ENCODE peak calls at places on chromosomes 16 and 17, in seven cellular contexts. One of them, this sample, is unnamed.

GRCh38 chr16:66093217-66093616 is 273.3 kb upstream of the CDH5 start:
- DNase-seq in MM.1S: no peak
- DNase-seq in cardiac muscle cell: no peak
- DNase-seq in heart right ventricle: no peak
- DNase-seq in uterus: no peak
- DNase-seq in prostate gland: no peak
- DNase-seq in lower lobe of right lung: no peak
- DNase-seq in this sample: no peak

GRCh38 chr17:64163468-64163867 is 33.5 kb upstream of the ERN1 start:
- DNase-seq in lower lobe of right lung: no peak
- DNase-seq in uterus: no peak
- DNase-seq in cardiac muscle cell: no peak
- DNase-seq in MM.1S: no peak
- DNase-seq in heart right ventricle: no peak
- DNase-seq in prostate gland: no peak
- DNase-seq in this sample: no peak

GRCh38 chr17:67059372-67059771 is 15.0 kb downstream of the CACNG1 start:
- DNase-seq in cardiac muscle cell: no peak
- DNase-seq in uterus: no peak
- DNase-seq in lower lobe of right lung: no peak
- DNase-seq in prostate gland: no peak
- DNase-seq in heart right ventricle: no peak
- DNase-seq in MM.1S: no peak
- DNase-seq in this sample: no peak

GRCh38 chr17:75404739-75405364 is 626 bp downstream of the GRB2 start:
- DNase-seq in lower lobe of right lung: no peak
- DNase-seq in MM.1S: peak; percentile 55
- DNase-seq in uterus: peak; percentile 43
- DNase-seq in heart right ventricle: peak; percentile 40
- DNase-seq in prostate gland: no peak
- DNase-seq in cardiac muscle cell: peak; percentile 61
- DNase-seq in this sample: no peak

GRCh38 chr16:89922477-89922883 is 662 bp upstream of the TUBB3 start:
- DNase-seq in MM.1S: no peak
- DNase-seq in lower lobe of right lung: no peak
- DNase-seq in heart right ventricle: peak; percentile 68
- DNase-seq in prostate gland: no peak
- DNase-seq in cardiac muscle cell: peak; percentile 30
- DNase-seq in uterus: peak; percentile 69
- DNase-seq in this sample: peak; percentile 72

GRCh38 chr17:28725166-28725659 is 820 bp downstream of the TLCD1 start:
- DNase-seq in cardiac muscle cell: no peak
- DNase-seq in heart right ventricle: no peak
- DNase-seq in uterus: no peak
- DNase-seq in MM.1S: peak; percentile 54
- DNase-seq in prostate gland: no peak
- DNase-seq in lower lobe of right lung: no peak
- DNase-seq in this sample: no peak

GRCh38 chr17:73827627-73828241 is 183.5 kb upstream of the SDK2 start:
- DNase-seq in prostate gland: peak; percentile 57
- DNase-seq in uterus: no peak
- DNase-seq in cardiac muscle cell: no peak
- DNase-seq in heart right ventricle: no peak
- DNase-seq in MM.1S: no peak
- DNase-seq in lower lobe of right lung: no peak
- DNase-seq in this sample: no peak

GRCh38 chr16:74691093-74691855 is 9.4 kb downstream of the MLKL start:
- DNase-seq in prostate gland: no peak
- DNase-seq in MM.1S: no peak
- DNase-seq in heart right ventricle: no peak
- DNase-seq in cardiac muscle cell: no peak
- DNase-seq in lower lobe of right lung: no peak
- DNase-seq in uterus: no peak
- DNase-seq in this sample: no peak

DNA sequence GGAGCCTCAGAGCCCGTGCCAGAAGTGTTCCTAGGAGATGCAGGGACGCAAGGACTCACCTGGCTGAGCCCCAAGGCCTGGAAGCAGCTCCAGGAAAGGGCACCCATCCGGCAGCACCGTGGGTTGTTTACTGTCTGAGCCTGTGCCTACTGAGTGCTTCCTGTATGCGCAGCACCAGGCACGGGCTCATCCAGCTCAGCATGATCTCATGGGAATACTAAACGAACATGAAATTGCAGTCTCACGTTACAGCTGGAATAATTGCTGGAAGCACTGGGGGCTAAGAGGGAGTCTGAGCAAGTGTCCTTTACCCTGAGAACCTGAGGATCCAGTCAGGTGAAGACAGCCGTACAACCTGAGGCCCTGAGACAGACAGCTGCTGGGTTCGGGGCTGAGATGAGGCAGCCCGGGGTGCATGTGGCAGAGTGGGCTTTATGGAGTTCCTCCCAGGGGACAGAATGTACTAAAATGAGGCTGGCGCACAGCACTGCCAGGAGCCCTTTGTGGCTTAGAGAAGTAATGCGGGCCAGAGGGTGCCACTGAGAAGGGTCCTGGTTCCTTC is 5.4 kb downstream of the CTRL start:
- DNase-seq in uterus: no peak
- DNase-seq in cardiac muscle cell: no peak
- DNase-seq in MM.1S: no peak
- DNase-seq in lower lobe of right lung: peak; percentile 58
- DNase-seq in prostate gland: peak; percentile 70
- DNase-seq in heart right ventricle: no peak
- DNase-seq in this sample: no peak
- TF ChIP-seq CTCF in uterus: no peak
- TF ChIP-seq CTCF in cardiac muscle cell: no peak
- TF ChIP-seq CTCF in MM.1S: peak; percentile 4
- TF ChIP-seq CTCF in lower lobe of right lung: no peak
- TF ChIP-seq CTCF in prostate gland: no peak
- TF ChIP-seq CTCF in heart right ventricle: no peak
- TF ChIP-seq CTCF in this sample: peak; percentile 7

GRCh38 chr16:4386452-4386813 is 14.8 kb downstream of the VASN start:
- DNase-seq in MM.1S: no peak
- DNase-seq in cardiac muscle cell: no peak
- DNase-seq in lower lobe of right lung: no peak
- DNase-seq in prostate gland: no peak
- DNase-seq in heart right ventricle: no peak
- DNase-seq in uterus: no peak
- DNase-seq in this sample: no peak

GRCh38 chr16:4386951-4387565 is 15.4 kb downstream of the VASN start:
- DNase-seq in heart right ventricle: no peak
- DNase-seq in cardiac muscle cell: no peak
- DNase-seq in lower lobe of right lung: no peak
- DNase-seq in MM.1S: no peak
- DNase-seq in uterus: no peak
- DNase-seq in prostate gland: no peak
- DNase-seq in this sample: no peak

GRCh38 chr16:4385066-4385788 is 13.6 kb downstream of the VASN start:
- DNase-seq in heart right ventricle: no peak
- DNase-seq in MM.1S: no peak
- DNase-seq in uterus: no peak
- DNase-seq in prostate gland: no peak
- DNase-seq in cardiac muscle cell: no peak
- DNase-seq in lower lobe of right lung: no peak
- DNase-seq in this sample: no peak

GRCh38 chr16:4384497-4384896 is 12.8 kb downstream of the VASN start:
- DNase-seq in uterus: no peak
- DNase-seq in MM.1S: no peak
- DNase-seq in prostate gland: no peak
- DNase-seq in lower lobe of right lung: no peak
- DNase-seq in heart right ventricle: no peak
- DNase-seq in cardiac muscle cell: no peak
- DNase-seq in this sample: no peak

DNA sequence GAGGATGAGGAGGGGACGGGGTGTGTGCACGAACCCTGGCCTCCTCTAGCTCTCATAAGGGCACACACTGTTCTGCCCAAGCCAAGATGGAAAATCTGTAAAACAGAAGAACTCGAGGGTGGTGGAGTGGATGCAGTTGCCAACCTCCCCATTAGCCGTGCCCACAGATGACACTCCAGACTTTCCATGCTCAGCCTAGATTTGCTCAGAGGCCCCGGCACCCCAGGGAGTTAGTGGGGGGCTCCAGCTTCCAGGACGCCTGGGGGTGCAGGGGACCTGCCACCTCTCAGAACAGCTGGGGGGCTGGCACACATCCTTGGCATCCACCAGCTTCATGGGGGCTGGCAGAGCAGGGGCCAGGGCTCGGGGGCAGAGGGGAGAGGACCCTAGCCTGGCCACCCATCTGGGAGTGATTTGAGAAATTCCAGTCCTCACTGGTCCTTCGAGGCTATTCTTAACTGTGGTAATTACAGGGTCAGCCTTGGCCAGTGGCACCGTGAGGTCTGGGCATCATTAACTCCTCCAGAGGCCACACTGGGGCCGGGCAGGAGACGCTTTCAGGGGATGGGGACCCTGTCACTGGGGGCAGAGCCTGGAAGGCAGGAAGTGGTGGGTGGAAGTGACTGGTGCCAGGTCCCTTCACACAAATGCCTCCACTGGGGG is 14.3 kb downstream of the VASN start:
- DNase-seq in cardiac muscle cell: no peak
- DNase-seq in uterus: no peak
- DNase-seq in heart right ventricle: no peak
- DNase-seq in prostate gland: no peak
- DNase-seq in MM.1S: no peak
- DNase-seq in lower lobe of right lung: no peak
- DNase-seq in this sample: no peak
- H3K27ac ChIP-seq in cardiac muscle cell: peak overlapping the region; percentile 52
- H3K27ac ChIP-seq in uterus: peak overlapping the region; percentile 65
- H3K27ac ChIP-seq in heart right ventricle: peak overlapping the region; percentile 61
- H3K27ac ChIP-seq in prostate gland: no peak overlapping the region
- H3K27ac ChIP-seq in MM.1S: no peak overlapping the region
- H3K27ac ChIP-seq in lower lobe of right lung: peak overlapping the region; percentile 53
- H3K27ac ChIP-seq in this sample: peak overlapping the region; percentile 31

GRCh38 chr17:78372811-78373210 is 5.6 kb upstream of the PGS1 start:
- DNase-seq in cardiac muscle cell: no peak
- DNase-seq in prostate gland: no peak
- DNase-seq in heart right ventricle: peak; percentile 3
- DNase-seq in uterus: no peak
- DNase-seq in lower lobe of right lung: no peak
- DNase-seq in MM.1S: no peak
- DNase-seq in this sample: no peak
- H3K4me3 ChIP-seq in cardiac muscle cell: no peak overlapping the region
- H3K4me3 ChIP-seq in prostate gland: no peak overlapping the region
- H3K4me3 ChIP-seq in heart right ventricle: no peak overlapping the region
- H3K4me3 ChIP-seq in uterus: no peak overlapping the region
- H3K4me3 ChIP-seq in lower lobe of right lung: no peak overlapping the region
- H3K4me3 ChIP-seq in MM.1S: no peak overlapping the region
- H3K4me3 ChIP-seq in this sample: no peak overlapping the region

GRCh38 chr16:59195242-59195641 is 461.1 kb upstream of the GOT2 start:
- DNase-seq in uterus: no peak
- DNase-seq in MM.1S: no peak
- DNase-seq in cardiac muscle cell: no peak
- DNase-seq in prostate gland: no peak
- DNase-seq in lower lobe of right lung: no peak
- DNase-seq in heart right ventricle: no peak
- DNase-seq in this sample: no peak
- TF ChIP-seq CTCF in uterus: no peak
- TF ChIP-seq CTCF in MM.1S: no peak
- TF ChIP-seq CTCF in cardiac muscle cell: no peak
- TF ChIP-seq CTCF in prostate gland: no peak
- TF ChIP-seq CTCF in lower lobe of right lung: no peak
- TF ChIP-seq CTCF in heart right ventricle: no peak
- TF ChIP-seq CTCF in this sample: no peak